ENCODE peak calls at places on chromosomes 1 and 21, in nine cellular contexts. T is WTC11; D is Kasumi-1; F is stimulated activated CD4-positive, alpha-beta T cell treated with anti-CD3 and anti-CD28 coated beads, Interleukin-2, amount 100 ng/mL, for 24 hours; I is stimulated activated naive B cell treated with anti-CD40 and anti-IgM and Interleukin-4, amounts not matched to agents 10 μg/mL and 1 μg/mL and 100 μg/mL, for 72 hours; N is effector CD4-positive, alpha-beta T cell; G is HuH-7.5; E is KBM-7; V is progenitor cell of endocrine pancreas. Q is an unnamed sample.

GRCh38 chr1:218743861-218744505 is 398.8 kb downstream of the TGFB2 start:
- DNase-seq in T (no peak), D (no peak), F (no peak), I (no peak), N (no peak), G (no peak), E (no peak), V (no peak), Q (no peak)

GRCh38 chr1:81364075-81364474 is 436.7 kb upstream of the ADGRL2 start:
- DNase-seq in T (no peak), D (no peak), F (no peak), I (no peak), N (no peak), G (no peak), E (no peak), V (no peak), Q (no peak)

GRCh38 chr1:117573386-117574040 is 32.3 kb upstream of the TENT5C start:
- DNase-seq in T (no peak), D (no peak), F (no peak), I (no peak), N (no peak), G (no peak), E (no peak), V (no peak), Q (no peak)

GRCh38 chr21:33948096-33948950 is 32.7 kb upstream of the ATP5PO start:
- DNase-seq in T (peak; percentile 75), D (peak; percentile 85), F (peak; percentile 77), I (peak; percentile 41), N (peak; percentile 78), G (no peak), E (peak; percentile 96), V (peak; percentile 39), Q (peak; percentile 94)

GRCh38 chr1:3775498-3776230 is 3.1 kb downstream of the SMIM1 start:
- DNase-seq in T (peak; percentile 64), D (no peak), F (peak; percentile 53), I (no peak), N (peak; percentile 24), G (peak; percentile 80), E (peak; percentile 65), V (no peak), Q (peak; percentile 82)

GRCh38 chr1:152110365-152110859 is 4.8 kb downstream of the TCHH start:
- DNase-seq in T (peak; percentile 37), D (peak; percentile 74), F (peak; percentile 22), I (no peak), N (no peak), G (peak; percentile 12), E (peak; percentile 71), V (no peak), Q (peak; percentile 64)

GRCh38 chr1:65114312-65114711 is 33.7 kb upstream of the AK4 start:
- DNase-seq in T (no peak), D (no peak), F (no peak), I (no peak), N (no peak), G (no peak), E (no peak), V (no peak), Q (no peak)

GRCh38 chr1:221011145-221011544 is 131.9 kb downstream of the HLX start:
- DNase-seq in T (no peak), D (no peak), F (no peak), I (no peak), N (no peak), G (no peak), E (no peak), V (no peak), Q (no peak)

GRCh38 chr1:157496121-157496526 is 56.2 kb downstream of the FCRL5 start:
- DNase-seq in T (peak; percentile 49), D (peak; percentile 24), F (peak; percentile 34), I (peak; percentile 48), N (peak; percentile 20), G (peak; percentile 16), E (peak; percentile 65), V (peak; percentile 40), Q (peak; percentile 76)

GRCh38 chr1:27602510-27603319 is 1.2 kb downstream of the AHDC1 start:
- DNase-seq in T (peak; percentile 53), D (no peak), F (peak; percentile 43), I (no peak), N (peak; percentile 29), G (peak; percentile 75), E (no peak), V (peak; percentile 33), Q (peak; percentile 88)

GRCh38 chr1:56473582-56474270 is 105.6 kb downstream of the PLPP3 start:
- DNase-seq in T (no peak), D (no peak), F (no peak), I (no peak), N (no peak), G (no peak), E (no peak), V (no peak), Q (no peak)

GRCh38 chr1:162248854-162249535 is 127.7 kb downstream of the SPATA46 start:
- DNase-seq in T (peak; percentile 22), D (no peak), F (no peak), I (no peak), N (no peak), G (no peak), E (no peak), V (no peak), Q (peak; percentile 78)

GRCh38 chr21:26554365-26554764 is 18.7 kb downstream of the CYYR1 start:
- DNase-seq in T (no peak), D (no peak), F (no peak), I (no peak), N (no peak), G (no peak), E (no peak), V (no peak), Q (no peak)

GRCh38 chr1:161864577-161864976 is 98.5 kb downstream of the ATF6 start:
- DNase-seq in T (no peak), D (no peak), F (no peak), I (no peak), N (no peak), G (no peak), E (no peak), V (no peak), Q (no peak)